ENCODE peak calls at places on chromosomes 12 and 14, in seven cellular contexts. M, P, O, K, Z, V and H are unnamed samples.

GRCh38 chr14:51430600-51430999 is 190.6 kb downstream of the TMX1 start:
- DNase-seq in M (no peak), P (no peak), O (no peak), K (no peak), Z (no peak), V (no peak), H (no peak)

GRCh38 chr12:16323010-16323409 is 24.4 kb upstream of the MGST1 start:
- DNase-seq in M (no peak), P (no peak), O (no peak), K (no peak), Z (no peak), V (no peak), H (no peak)

GRCh38 chr12:30896461-30896860 is 30.1 kb upstream of the TSPAN11 start:
- DNase-seq in M (no peak), P (no peak), O (no peak), K (no peak), Z (no peak), V (no peak), H (no peak)

GRCh38 chr14:72699852-72700257 is 194.0 kb downstream of the DPF3 start:
- DNase-seq in M (no peak), P (peak; percentile 35), O (no peak), K (no peak), Z (no peak), V (no peak), H (peak; percentile 24)

GRCh38 chr14:91402278-91403068 is 15.1 kb downstream of the CCDC88C start:
- DNase-seq in M (no peak), P (peak; percentile 70), O (no peak), K (no peak), Z (no peak), V (no peak), H (no peak)

GRCh38 chr14:31543969-31544799 is 17.0 kb upstream of the NUBPL start:
- DNase-seq in M (no peak), P (no peak), O (no peak), K (no peak), Z (peak; percentile 4), V (no peak), H (no peak)

GRCh38 chr14:50215416-50215815 is 16.0 kb downstream of the SOS2 start:
- DNase-seq in M (no peak), P (no peak), O (no peak), K (no peak), Z (no peak), V (no peak), H (no peak)

GRCh38 chr12:106195638-106196037 is 52.2 kb downstream of the CKAP4 start:
- DNase-seq in M (no peak), P (peak; percentile 35), O (peak; percentile 54), K (peak; percentile 93), Z (no peak), V (peak; percentile 28), H (peak; percentile 81)

GRCh38 chr12:121819212-121819949 is 15.6 kb downstream of the SETD1B start:
- DNase-seq in M (no peak), P (no peak), O (peak; percentile 44), K (no peak), Z (no peak), V (no peak), H (no peak)

GRCh38 chr12:107014050-107014449 is 27.1 kb upstream of the MTERF2 start:
- DNase-seq in M (no peak), P (no peak), O (no peak), K (peak; percentile 48), Z (peak; percentile 56), V (no peak), H (no peak)

GRCh38 chr12:75870878-75871277 is 160.7 kb downstream of the PHLDA1 start:
- DNase-seq in M (no peak), P (no peak), O (no peak), K (no peak), Z (no peak), V (no peak), H (no peak)

GRCh38 chr12:3107954-3108353 is 30.8 kb downstream of the TSPAN9 start:
- DNase-seq in M (no peak), P (no peak), O (no peak), K (no peak), Z (no peak), V (no peak), H (no peak)

GRCh38 chr12:120903382-120903817 is 758 bp downstream of the SPPL3 start:
- DNase-seq in M (peak; percentile 69), P (peak; percentile 73), O (peak; percentile 91), K (peak; percentile 86), Z (no peak), V (peak; percentile 15), H (peak; percentile 49)

GRCh38 chr14:100875861-100876590 is 27.5 kb downstream of the RTL1 start:
- DNase-seq in M (no peak), P (no peak), O (peak; percentile 21), K (no peak), Z (no peak), V (no peak), H (no peak)

GRCh38 chr14:95597784-95598204 is 62.9 kb downstream of the GLRX5 start:
- DNase-seq in M (no peak), P (no peak), O (no peak), K (no peak), Z (no peak), V (no peak), H (no peak)

GRCh38 chr12:32598688-32599087 is 80.4 kb upstream of the DNM1L start:
- DNase-seq in M (no peak), P (no peak), O (no peak), K (no peak), Z (no peak), V (no peak), H (no peak)

GRCh38 chr14:102481791-102482238 is 27.8 kb downstream of the ANKRD9 start:
- DNase-seq in M (no peak), P (no peak), O (peak; percentile 51), K (no peak), Z (peak; percentile 21), V (no peak), H (no peak)

GRCh38 chr12:4372653-4373052 is 6.9 kb downstream of the FGF23 start:
- DNase-seq in M (no peak), P (no peak), O (no peak), K (no peak), Z (no peak), V (no peak), H (no peak)

GRCh38 chr14:73269729-73270651 is 32.7 kb downstream of the PAPLN start:
- DNase-seq in M (no peak), P (peak; percentile 46), O (peak; percentile 59), K (no peak), Z (no peak), V (no peak), H (no peak)

GRCh38 chr12:31317471-31318397 is 8.2 kb downstream of the SINHCAF start:
- DNase-seq in M (no peak), P (no peak), O (no peak), K (no peak), Z (no peak), V (no peak), H (no peak)

GRCh38 chr12:44464180-44464579 is 411.9 kb downstream of the NELL2 start:
- DNase-seq in M (no peak), P (no peak), O (no peak), K (no peak), Z (no peak), V (no peak), H (no peak)

GRCh38 chr14:59699422-59699821 is 122.8 kb upstream of the CCDC175 start:
- DNase-seq in M (no peak), P (no peak), O (no peak), K (no peak), Z (no peak), V (no peak), H (no peak)

DNA sequence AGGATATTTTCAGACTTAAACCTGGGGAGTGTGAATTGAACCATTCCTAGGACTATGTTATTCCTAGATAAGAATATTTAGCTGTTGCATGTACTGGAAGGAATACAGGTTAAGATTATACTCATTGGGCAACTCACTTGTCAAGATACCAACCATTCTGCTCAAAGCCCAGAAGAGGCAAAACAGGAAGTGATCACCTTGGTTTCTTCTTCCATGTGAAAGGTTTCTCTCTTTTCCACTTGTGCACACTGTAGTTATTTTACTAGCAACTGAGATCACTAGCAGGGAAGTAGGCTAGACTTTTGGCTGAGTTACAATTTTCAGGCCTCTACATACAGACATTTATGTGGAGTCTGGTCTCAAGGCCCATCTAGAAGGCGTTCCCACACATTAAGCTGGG is 83.8 kb upstream of the FERMT2 start:
- DNase-seq in M (no peak), P (no peak), O (no peak), K (no peak), Z (no peak), V (no peak), H (no peak)
- H3K36me3 ChIP-seq in M (peaks cover 10% of the 10 kb centered on the region), P (no peaks in the 10 kb centered on the region), O (no peaks in the 10 kb centered on the region), K (no peaks in the 10 kb centered on the region), Z (peaks cover 20% of the 10 kb centered on the region), V (no peaks in the 10 kb centered on the region), H (no peaks in the 10 kb centered on the region)

GRCh38 chr12:123989168-123989567 is 16.2 kb downstream of the ZNF664 start:
- DNase-seq in M (no peak), P (no peak), O (no peak), K (no peak), Z (no peak), V (no peak), H (no peak)
- H3K4me1 ChIP-seq in M (no peaks in the 10 kb centered on the region), P (peaks cover 11% of the 10 kb centered on the region), O (peaks cover 21% of the 10 kb centered on the region), K (no peaks in the 10 kb centered on the region), Z (no peaks in the 10 kb centered on the region), V (peaks cover 6% of the 10 kb centered on the region), H (peaks cover 17% of the 10 kb centered on the region)

GRCh38 chr12:98530068-98530467 is 14.7 kb downstream of the TMPO start:
- DNase-seq in M (no peak), P (no peak), O (no peak), K (no peak), Z (no peak), V (no peak), H (no peak)
- H3K36me3 ChIP-seq in M (peaks cover 42% of the 10 kb centered on the region), P (peaks cover 15% of the 10 kb centered on the region), O (no peaks in the 10 kb centered on the region), K (no peaks in the 10 kb centered on the region), Z (peaks cover 67% of the 10 kb centered on the region), V (no peaks in the 10 kb centered on the region), H (peaks cover 10% of the 10 kb centered on the region)

GRCh38 chr14:68143341-68143807 is 323.8 kb downstream of the RAD51B start:
- DNase-seq in M (no peak), P (peak; percentile 58), O (peak; percentile 68), K (peak; percentile 53), Z (no peak), V (no peak), H (peak; percentile 40)

GRCh38 chr14:68139466-68140110 is 320.0 kb downstream of the RAD51B start:
- DNase-seq in M (no peak), P (no peak), O (no peak), K (no peak), Z (no peak), V (no peak), H (no peak)

GRCh38 chr14:68140801-68141200 is 321.2 kb downstream of the RAD51B start:
- DNase-seq in M (no peak), P (no peak), O (no peak), K (no peak), Z (no peak), V (no peak), H (no peak)

GRCh38 chr14:68140111-68140741 is 320.6 kb downstream of the RAD51B start:
- DNase-seq in M (no peak), P (peak; percentile 44), O (no peak), K (no peak), Z (peak; percentile 95), V (no peak), H (peak; percentile 32)

DNA sequence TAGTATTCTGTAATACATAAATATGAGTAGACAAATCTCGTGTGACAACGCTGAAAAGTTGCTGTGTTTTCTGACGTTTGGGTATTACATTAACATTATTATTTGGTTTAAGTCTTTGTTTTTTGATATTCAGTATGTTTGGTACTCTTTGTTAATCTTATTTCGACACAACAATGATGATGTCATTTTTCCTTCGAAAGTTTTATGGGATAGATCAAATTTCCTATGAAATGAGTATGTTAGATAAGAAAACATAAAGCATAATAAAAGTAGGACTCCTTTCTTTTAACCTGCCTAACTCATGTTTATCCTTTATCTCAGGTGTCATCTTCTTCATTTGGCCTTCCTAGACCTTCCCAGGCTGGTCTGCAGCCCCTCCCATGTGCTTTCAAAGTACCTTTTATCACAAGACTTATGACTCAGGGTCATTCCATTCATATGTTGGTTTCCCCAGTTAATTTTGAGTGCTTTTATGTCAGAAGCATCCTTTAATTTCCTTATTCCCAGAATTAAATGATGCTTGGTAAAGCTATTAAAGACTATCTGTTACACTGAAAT is 322.0 kb downstream of the RAD51B start:
- DNase-seq in M (no peak), P (no peak), O (no peak), K (no peak), Z (peak; percentile 60), V (no peak), H (no peak)
- H3K4me1 ChIP-seq in M (peaks cover 5% of the 10 kb centered on the region), P (peaks cover 13% of the 10 kb centered on the region), O (peaks cover 28% of the 10 kb centered on the region), K (no peaks in the 10 kb centered on the region), Z (peaks cover 96% of the 10 kb centered on the region), V (peaks cover 78% of the 10 kb centered on the region), H (peaks cover 39% of the 10 kb centered on the region)